ENCODE peak calls at places on chromosomes 16 and 17, in nine cellular contexts. U is esophagus squamous epithelium; J is iPS DF 6.9; I is ovary; A is naive thymus-derived CD4-positive, alpha-beta T cell; W is aorta; D is heart left ventricle; F is uterus; N is fibroblast of lung. P is an unnamed sample. For H3K4me1, the result is how much of the 10 kb centered on the place peaks cover.

GRCh38 chr17:49707246-49707607 is 537 bp downstream of the SLC35B1 start:
- DNase-seq in I (no peak), W (no peak), N (no peak), F (no peak), U (no peak), A (no peak), D (no peak), J (no peak), P (no peak)

GRCh38 chr16:82082543-82083244 is 47.6 kb downstream of the HSD17B2 start:
- DNase-seq in F (no peak), A (peak), U (no peak), N (peak), I (no peak), D (no peak), W (no peak), J (no peak), P (no peak)

GRCh38 chr17:50935201-50936124 is 69.3 kb upstream of the TOB1 start:
- DNase-seq in I (no peak), A (no peak), U (no peak), F (no peak), N (no peak), D (peak), W (peak), J (no peak), P (peak)

GRCh38 chr16:50671644-50672260 is 9.4 kb downstream of the SNX20 start:
- DNase-seq in W (no peak), J (no peak), F (no peak), N (no peak), U (no peak), I (no peak), A (peak), D (no peak), P (no peak)

GRCh38 chr17:45144199-45145034 is 3.9 kb upstream of the HEXIM1 start:
- DNase-seq in A (peak), I (peak), U (no peak), W (peak), N (no peak), D (peak), J (no peak), F (peak), P (peak)

GRCh38 chr17:64455993-64456885 is 7.3 kb downstream of the MILR1 start:
- DNase-seq in D (no peak), I (no peak), F (no peak), N (no peak), U (no peak), J (no peak), W (no peak), A (no peak), P (no peak)

GRCh38 chr16:87107221-87107620 is 210.0 kb downstream of the C16orf95 start:
- DNase-seq in N (no peak), U (no peak), A (no peak), F (no peak), I (no peak), J (no peak), D (no peak), W (no peak), P (no peak)

GRCh38 chr16:74735162-74735452 is 34.4 kb upstream of the MLKL start:
- DNase-seq in J (no peak), A (no peak), N (no peak), F (no peak), I (no peak), D (no peak), U (no peak), W (no peak), P (no peak)

GRCh38 chr17:16255481-16255901 is 38.5 kb downstream of the PIGL start:
- DNase-seq in D (no peak), W (peak), J (no peak), F (peak), N (peak), I (peak), U (no peak), A (no peak), P (peak)

GRCh38 chr17:31823014-31823413 is 36.0 kb downstream of the COPRS start:
- DNase-seq in W (no peak), N (no peak), J (no peak), I (no peak), D (no peak), U (no peak), F (no peak), A (no peak), P (no peak)

GRCh38 chr16:1157639-1158455 is 4.9 kb downstream of the CACNA1H start:
- DNase-seq in D (no peak), A (no peak), F (no peak), I (peak), J (no peak), N (no peak), W (no peak), U (no peak), P (no peak)

GRCh38 chr16:27717726-27718125 is 167.8 kb downstream of the KATNIP start:
- DNase-seq in D (peak), F (no peak), J (no peak), U (no peak), A (no peak), N (no peak), W (no peak), I (no peak), P (no peak)

GRCh38 chr16:88508868-88509748 is 56.0 kb downstream of the ZFPM1 start:
- DNase-seq in N (no peak), F (no peak), I (no peak), J (no peak), U (no peak), W (no peak), A (no peak), D (no peak), P (no peak)

GRCh38 chr16:14109077-14109775 is 38.1 kb downstream of the MRTFB start:
- DNase-seq in U (no peak), I (no peak), F (no peak), J (no peak), A (no peak), D (no peak), N (no peak), W (no peak), P (no peak)

GRCh38 chr16:31700200-31700529 is 172.5 kb downstream of the AHSP start:
- DNase-seq in J (peak), U (no peak), D (no peak), W (no peak), N (peak), A (no peak), F (no peak), I (no peak), P (no peak)

GRCh38 chr16:57071840-57072541 is 20.4 kb upstream of the CPNE2 start:
- DNase-seq in F (no peak), J (no peak), N (peak), I (no peak), U (no peak), A (no peak), D (no peak), W (no peak), P (no peak)

GRCh38 chr17:72258711-72259110 is 137.9 kb downstream of the SOX9 start:
- DNase-seq in F (no peak), J (no peak), I (no peak), W (no peak), A (no peak), U (no peak), N (no peak), D (no peak), P (no peak)

GRCh38 chr17:31144427-31144826 is 49.6 kb downstream of the NF1 start:
- DNase-seq in D (no peak), A (no peak), F (no peak), J (peak), N (no peak), U (no peak), I (no peak), W (no peak), P (no peak)

GRCh38 chr17:40515491-40516041 is 14.1 kb upstream of the TNS4 start:
- DNase-seq in J (no peak), W (no peak), I (no peak), D (no peak), F (no peak), U (no peak), A (no peak), N (no peak), P (no peak)

GRCh38 chr17:40854175-40854814 is 12.7 kb downstream of the KRT12 start:
- DNase-seq in J (no peak), U (no peak), A (no peak), W (no peak), N (peak), D (no peak), F (no peak), I (no peak), P (no peak)

GRCh38 chr16:71536752-71537499 is 10.7 kb downstream of the CHST4 start:
- DNase-seq in F (no peak), I (no peak), D (no peak), N (no peak), A (no peak), W (no peak), U (no peak), J (no peak), P (no peak)

GRCh38 chr16:23423496-23424049 is 29.4 kb downstream of the COG7 start:
- DNase-seq in W (peak), A (no peak), D (no peak), U (no peak), F (peak), N (peak), J (no peak), I (peak), P (peak)

GRCh38 chr16:66880288-66881013 is at the start of gene PDP2:
- DNase-seq in N (peak), F (peak), U (peak), D (peak), A (peak), J (peak), W (peak), I (peak), P (peak)

GRCh38 chr16:404971-405486 is 3.3 kb downstream of the DECR2 start:
- DNase-seq in J (no peak), F (no peak), N (no peak), U (no peak), D (no peak), I (no peak), W (no peak), A (no peak), P (no peak)

GRCh38 chr17:28834420-28834819 is 8.2 kb downstream of the FAM222B start:
- DNase-seq in D (no peak), I (no peak), A (no peak), J (no peak), N (no peak), U (no peak), F (no peak), W (no peak), P (no peak)

GRCh38 chr17:7589891-7590611 is at the start of gene SOX15:
- DNase-seq in J (no peak), W (no peak), U (no peak), A (no peak), D (no peak), N (peak), I (no peak), F (no peak), P (no peak)

GRCh38 chr16:25390761-25391160 is 133.1 kb upstream of the ZKSCAN2 start:
- DNase-seq in J (no peak), I (no peak), F (no peak), U (no peak), A (no peak), N (no peak), W (no peak), D (no peak), P (no peak)

GRCh38 chr16:68116256-68116853 is 31.2 kb downstream of the NFATC3 start:
- DNase-seq in N (peak), A (no peak), U (no peak), I (no peak), W (no peak), F (no peak), J (no peak), D (no peak), P (no peak)
- H3K4me1 ChIP-seq in N (under half), A (under half), U (under half), I (under half), W (under half), F (under half), J (under half), D (under half), P (under half)

GRCh38 chr17:416293-417206 is 63.9 kb upstream of the RPH3AL start:
- DNase-seq in W (no peak), F (no peak), I (no peak), N (no peak), U (no peak), A (peak), D (no peak), J (no peak), P (no peak)
- H3K4me3 ChIP-seq in W (no peak), F (no peak), I (no peak), N (no peak), U (no peak), A (peak), D (no peak), J (no peak), P (no peak)

GRCh38 chr16:11207646-11208045 is 48.4 kb downstream of the SOCS1 start:
- DNase-seq in D (no peak), F (no peak), I (no peak), J (no peak), N (no peak), W (no peak), A (no peak), U (no peak), P (no peak)
- H3K4me1 ChIP-seq in D (under half), F (under half), I (under half), J (under half), N (under half), W (under half), A (under half), U (under half), P (under half)

DNA sequence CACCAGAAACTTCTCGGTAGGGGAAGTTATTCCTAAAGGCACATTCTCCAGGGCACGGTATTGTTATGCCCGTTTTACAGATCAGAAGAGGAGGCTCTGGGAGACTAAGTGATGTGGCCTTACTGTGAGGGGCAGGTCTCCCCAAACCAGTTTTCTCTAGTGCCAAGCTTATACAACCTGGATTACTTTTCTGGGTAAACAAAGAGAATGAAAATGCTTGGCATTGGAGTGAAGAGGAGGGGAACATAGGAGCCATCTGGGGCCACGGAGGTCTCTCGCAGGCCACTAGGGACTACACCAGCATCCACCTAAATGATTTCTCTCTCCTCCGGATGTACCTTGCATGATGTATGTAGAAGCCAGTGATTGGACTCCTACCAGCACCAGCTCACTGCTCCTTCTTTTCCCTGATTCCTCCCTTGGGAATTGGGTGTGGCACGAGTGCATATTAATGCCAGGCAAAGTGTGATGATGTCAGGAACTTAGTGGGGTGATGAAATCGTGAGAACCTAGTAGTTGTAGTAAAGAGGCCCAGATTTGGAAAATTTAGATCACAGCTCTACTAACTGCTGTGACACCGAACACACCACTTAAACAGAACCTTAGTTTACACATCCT is 687 bp downstream of the TOM1L1 start:
- DNase-seq in A (no peak), N (peak), I (no peak), W (no peak), F (no peak), U (no peak), J (no peak), D (no peak), P (no peak)
- H3K4me3 ChIP-seq in A (no peak), N (peak), I (peak), W (peak), F (peak), U (peak), J (peak), D (peak), P (no peak)